ENCODE peak calls at places on chromosomes 11 and 22, in nine cellular contexts. Y, D, Q, C, X, B, E, Z and A are unnamed samples.

GRCh38 chr11:35662061-35662648 is 420 bp upstream of the TRIM44 start:
- DNase-seq in Y (no peak), D (no peak), Q (no peak), C (peak; percentile 79), X (no peak), B (peak; percentile 15), E (no peak), Z (peak; percentile 68), A (no peak)

GRCh38 chr22:23200896-23201295 is 20.6 kb downstream of the BCR start:
- DNase-seq in Y (no peak), D (no peak), Q (no peak), C (no peak), X (no peak), B (no peak), E (no peak), Z (no peak), A (no peak)

GRCh38 chr11:57233702-57234101 is 3.3 kb downstream of the APLNR start:
- DNase-seq in Y (no peak), D (no peak), Q (no peak), C (no peak), X (no peak), B (no peak), E (no peak), Z (no peak), A (no peak)

GRCh38 chr11:113163291-113164030 is 150.9 kb upstream of the TTC12 start:
- DNase-seq in Y (no peak), D (no peak), Q (no peak), C (no peak), X (no peak), B (no peak), E (no peak), Z (no peak), A (no peak)

GRCh38 chr11:35647535-35648092 is 15.0 kb upstream of the TRIM44 start:
- DNase-seq in Y (no peak), D (no peak), Q (no peak), C (no peak), X (no peak), B (no peak), E (no peak), Z (no peak), A (no peak)

GRCh38 chr11:6201486-6201885 is 2.5 kb downstream of the OR52W1 start:
- DNase-seq in Y (no peak), D (no peak), Q (no peak), C (no peak), X (no peak), B (no peak), E (no peak), Z (no peak), A (no peak)

GRCh38 chr22:33971561-33971961 is 51.3 kb upstream of the LARGE1 start:
- DNase-seq in Y (no peak), D (no peak), Q (no peak), C (no peak), X (peak; percentile 100), B (no peak), E (no peak), Z (peak; percentile 6), A (no peak)

GRCh38 chr22:37601540-37602442 is 6.8 kb upstream of the GGA1 start:
- DNase-seq in Y (no peak), D (no peak), Q (no peak), C (peak; percentile 62), X (peak; percentile 56), B (no peak), E (no peak), Z (no peak), A (no peak)

GRCh38 chr11:57547854-57548377 is 10.5 kb downstream of the SMTNL1 start:
- DNase-seq in Y (no peak), D (no peak), Q (no peak), C (no peak), X (no peak), B (no peak), E (no peak), Z (no peak), A (no peak)

GRCh38 chr22:31818481-31819392 is 64.9 kb downstream of the DEPDC5 start:
- DNase-seq in Y (no peak), D (no peak), Q (no peak), C (peak; percentile 22), X (peak; percentile 66), B (peak; percentile 24), E (no peak), Z (no peak), A (no peak)

GRCh38 chr11:121318848-121319834 is 26.6 kb downstream of the SC5D start:
- DNase-seq in Y (peak; percentile 27), D (no peak), Q (no peak), C (peak; percentile 74), X (peak; percentile 65), B (peak; percentile 30), E (no peak), Z (peak; percentile 65), A (no peak)

GRCh38 chr11:119716475-119717057 is 12.4 kb downstream of the NECTIN1 start:
- DNase-seq in Y (no peak), D (no peak), Q (no peak), C (no peak), X (no peak), B (no peak), E (no peak), Z (no peak), A (no peak)

GRCh38 chr22:22880645-22881044 is 7.0 kb upstream of the IGLL5 start:
- DNase-seq in Y (no peak), D (no peak), Q (no peak), C (no peak), X (no peak), B (no peak), E (no peak), Z (no peak), A (no peak)

GRCh38 chr22:24406322-24407277 is 20.8 kb upstream of the ADORA2A start:
- DNase-seq in Y (no peak), D (no peak), Q (no peak), C (no peak), X (no peak), B (no peak), E (no peak), Z (no peak), A (no peak)

GRCh38 chr11:130473795-130474377 is 25.4 kb downstream of the ADAMTS15 start:
- DNase-seq in Y (no peak), D (no peak), Q (no peak), C (no peak), X (no peak), B (no peak), E (no peak), Z (no peak), A (no peak)

GRCh38 chr11:34653851-34654490 is 33.1 kb downstream of the EHF start:
- DNase-seq in Y (no peak), D (no peak), Q (no peak), C (peak; percentile 97), X (peak; percentile 45), B (peak; percentile 40), E (no peak), Z (no peak), A (no peak)

GRCh38 chr22:30506507-30506968 is 1.0 kb upstream of the SEC14L4 start:
- DNase-seq in Y (no peak), D (no peak), Q (no peak), C (no peak), X (no peak), B (no peak), E (no peak), Z (no peak), A (no peak)

GRCh38 chr22:37248251-37248650 is 4.2 kb upstream of the RAC2 start:
- DNase-seq in Y (no peak), D (no peak), Q (no peak), C (peak; percentile 66), X (no peak), B (no peak), E (no peak), Z (no peak), A (no peak)

GRCh38 chr11:48148749-48149148 is 67.9 kb upstream of the OR4B1 start:
- DNase-seq in Y (no peak), D (no peak), Q (no peak), C (peak; percentile 44), X (no peak), B (no peak), E (no peak), Z (no peak), A (no peak)

GRCh38 chr11:93221539-93221938 is 23.7 kb upstream of the SLC36A4 start:
- DNase-seq in Y (no peak), D (no peak), Q (no peak), C (no peak), X (no peak), B (no peak), E (no peak), Z (peak; percentile 95), A (no peak)

GRCh38 chr11:116697011-116697410 is 75.8 kb downstream of the BUD13 start:
- DNase-seq in Y (no peak), D (no peak), Q (no peak), C (peak; percentile 70), X (no peak), B (no peak), E (no peak), Z (no peak), A (peak; percentile 44)

GRCh38 chr11:60130496-60130895 is 42.0 kb downstream of the MS4A2 start:
- DNase-seq in Y (no peak), D (no peak), Q (no peak), C (peak; percentile 83), X (peak; percentile 90), B (peak; percentile 7), E (no peak), Z (peak; percentile 3), A (no peak)

GRCh38 chr22:39214383-39215069 is 30.3 kb downstream of the PDGFB start:
- DNase-seq in Y (no peak), D (no peak), Q (no peak), C (peak; percentile 94), X (peak; percentile 22), B (no peak), E (no peak), Z (no peak), A (no peak)

GRCh38 chr22:22422629-22423112 is 85.9 kb downstream of the ZNF280B start:
- DNase-seq in Y (peak; percentile 69), D (peak; percentile 50), Q (peak; percentile 14), C (peak; percentile 48), X (peak; percentile 77), B (peak; percentile 74), E (peak; percentile 55), Z (peak; percentile 49), A (no peak)

GRCh38 chr22:49004484-49005399 is 822.9 kb downstream of the BRD1 start:
- DNase-seq in Y (no peak), D (no peak), Q (no peak), C (no peak), X (no peak), B (no peak), E (no peak), Z (no peak), A (no peak)

GRCh38 chr22:19805821-19806212 is 45.2 kb downstream of the TBX1 start:
- DNase-seq in Y (no peak), D (no peak), Q (no peak), C (peak; percentile 62), X (no peak), B (no peak), E (no peak), Z (no peak), A (no peak)